ENCODE peak calls at places on chromosome 17, in five cellular contexts. One of them, this sample, is unnamed.

GRCh38 chr17:74213897-74214386 is 571 bp downstream of the TTYH2 start:
- DNase-seq in ovary: peak
- DNase-seq in heart right ventricle: peak
- DNase-seq in HFF-Myc: no peak
- DNase-seq in CD4-positive, CD25-positive, alpha-beta regulatory T cell: no peak
- DNase-seq in this sample: no peak

GRCh38 chr17:45976755-45977505 is 22.1 kb upstream of the STH start:
- DNase-seq in ovary: no peak
- DNase-seq in heart right ventricle: no peak
- DNase-seq in HFF-Myc: no peak
- DNase-seq in CD4-positive, CD25-positive, alpha-beta regulatory T cell: no peak
- DNase-seq in this sample: no peak

GRCh38 chr17:82384730-82385429 is 13.3 kb downstream of the UTS2R start:
- DNase-seq in HFF-Myc: no peak
- DNase-seq in heart right ventricle: peak
- DNase-seq in CD4-positive, CD25-positive, alpha-beta regulatory T cell: no peak
- DNase-seq in ovary: no peak
- DNase-seq in this sample: no peak

GRCh38 chr17:3893003-3893719 is at the start of gene CAMKK1:
- DNase-seq in heart right ventricle: peak
- DNase-seq in CD4-positive, CD25-positive, alpha-beta regulatory T cell: peak
- DNase-seq in ovary: peak
- DNase-seq in HFF-Myc: no peak
- DNase-seq in this sample: no peak

GRCh38 chr17:76383645-76384221 is 676 bp upstream of the SPHK1 start:
- DNase-seq in ovary: peak
- DNase-seq in HFF-Myc: no peak
- DNase-seq in CD4-positive, CD25-positive, alpha-beta regulatory T cell: peak
- DNase-seq in heart right ventricle: peak
- DNase-seq in this sample: no peak

GRCh38 chr17:37361543-37361942 is 14.2 kb upstream of the C17orf78 start:
- DNase-seq in HFF-Myc: no peak
- DNase-seq in ovary: no peak
- DNase-seq in heart right ventricle: no peak
- DNase-seq in CD4-positive, CD25-positive, alpha-beta regulatory T cell: no peak
- DNase-seq in this sample: no peak

GRCh38 chr17:70208080-70208794 is 38.9 kb downstream of the KCNJ2 start:
- DNase-seq in HFF-Myc: no peak
- DNase-seq in heart right ventricle: no peak
- DNase-seq in ovary: no peak
- DNase-seq in CD4-positive, CD25-positive, alpha-beta regulatory T cell: no peak
- DNase-seq in this sample: no peak

GRCh38 chr17:59244081-59244480 is 23.8 kb downstream of the GDPD1 start:
- DNase-seq in heart right ventricle: no peak
- DNase-seq in HFF-Myc: no peak
- DNase-seq in CD4-positive, CD25-positive, alpha-beta regulatory T cell: no peak
- DNase-seq in ovary: no peak
- DNase-seq in this sample: no peak

GRCh38 chr17:21029032-21029431 is 13.8 kb downstream of the USP22 start:
- DNase-seq in HFF-Myc: no peak
- DNase-seq in heart right ventricle: no peak
- DNase-seq in CD4-positive, CD25-positive, alpha-beta regulatory T cell: no peak
- DNase-seq in ovary: no peak
- DNase-seq in this sample: peak

GRCh38 chr17:66255112-66255511 is 25.9 kb upstream of the APOH start:
- DNase-seq in ovary: no peak
- DNase-seq in heart right ventricle: no peak
- DNase-seq in CD4-positive, CD25-positive, alpha-beta regulatory T cell: peak
- DNase-seq in HFF-Myc: no peak
- DNase-seq in this sample: peak

GRCh38 chr17:70168979-70169706 is at the start of gene KCNJ2:
- DNase-seq in ovary: peak
- DNase-seq in HFF-Myc: no peak
- DNase-seq in CD4-positive, CD25-positive, alpha-beta regulatory T cell: no peak
- DNase-seq in heart right ventricle: peak
- DNase-seq in this sample: no peak

GRCh38 chr17:81200695-81201580 is 21.8 kb downstream of the CEP131 start:
- DNase-seq in CD4-positive, CD25-positive, alpha-beta regulatory T cell: no peak
- DNase-seq in HFF-Myc: peak
- DNase-seq in heart right ventricle: no peak
- DNase-seq in ovary: no peak
- DNase-seq in this sample: peak

GRCh38 chr17:17813725-17814095 is 23.1 kb downstream of the SREBF1 start:
- DNase-seq in CD4-positive, CD25-positive, alpha-beta regulatory T cell: no peak
- DNase-seq in HFF-Myc: no peak
- DNase-seq in ovary: no peak
- DNase-seq in heart right ventricle: no peak
- DNase-seq in this sample: no peak
- H3K4me3 ChIP-seq in CD4-positive, CD25-positive, alpha-beta regulatory T cell: no peak
- H3K4me3 ChIP-seq in HFF-Myc: no peak
- H3K4me3 ChIP-seq in ovary: no peak
- H3K4me3 ChIP-seq in heart right ventricle: no peak
- H3K4me3 ChIP-seq in this sample: no peak

GRCh38 chr17:50505731-50506130 is 2.5 kb upstream of the MYCBPAP start:
- DNase-seq in heart right ventricle: no peak
- DNase-seq in CD4-positive, CD25-positive, alpha-beta regulatory T cell: no peak
- DNase-seq in HFF-Myc: no peak
- DNase-seq in ovary: no peak
- DNase-seq in this sample: no peak

GRCh38 chr17:50511058-50511457 is 2.8 kb downstream of the MYCBPAP start:
- DNase-seq in HFF-Myc: no peak
- DNase-seq in ovary: no peak
- DNase-seq in CD4-positive, CD25-positive, alpha-beta regulatory T cell: peak
- DNase-seq in heart right ventricle: no peak
- DNase-seq in this sample: no peak

GRCh38 chr17:50508573-50509460 is 578 bp downstream of the MYCBPAP start:
- DNase-seq in HFF-Myc: no peak
- DNase-seq in CD4-positive, CD25-positive, alpha-beta regulatory T cell: no peak
- DNase-seq in ovary: no peak
- DNase-seq in heart right ventricle: no peak
- DNase-seq in this sample: no peak

GRCh38 chr17:50506298-50506697 is 1.9 kb upstream of the MYCBPAP start:
- DNase-seq in HFF-Myc: no peak
- DNase-seq in CD4-positive, CD25-positive, alpha-beta regulatory T cell: no peak
- DNase-seq in ovary: no peak
- DNase-seq in heart right ventricle: no peak
- DNase-seq in this sample: no peak

GRCh38 chr17:50507871-50508572 is at the start of gene MYCBPAP:
- DNase-seq in ovary: peak
- DNase-seq in heart right ventricle: peak
- DNase-seq in CD4-positive, CD25-positive, alpha-beta regulatory T cell: peak
- DNase-seq in HFF-Myc: no peak
- DNase-seq in this sample: no peak
- H3K4me3 ChIP-seq in ovary: peak
- H3K4me3 ChIP-seq in heart right ventricle: peak
- H3K4me3 ChIP-seq in CD4-positive, CD25-positive, alpha-beta regulatory T cell: peak
- H3K4me3 ChIP-seq in HFF-Myc: peak
- H3K4me3 ChIP-seq in this sample: peak

GRCh38 chr17:63675607-63676539 is 24.1 kb downstream of the LIMD2 start:
- DNase-seq in heart right ventricle: peak
- DNase-seq in CD4-positive, CD25-positive, alpha-beta regulatory T cell: no peak
- DNase-seq in ovary: peak
- DNase-seq in HFF-Myc: peak
- DNase-seq in this sample: peak
- H3K4me3 ChIP-seq in heart right ventricle: peak
- H3K4me3 ChIP-seq in CD4-positive, CD25-positive, alpha-beta regulatory T cell: no peak
- H3K4me3 ChIP-seq in ovary: peak
- H3K4me3 ChIP-seq in HFF-Myc: no peak
- H3K4me3 ChIP-seq in this sample: no peak

GRCh38 chr17:31568140-31568938 is 176.9 kb downstream of the RAB11FIP4 start:
- DNase-seq in CD4-positive, CD25-positive, alpha-beta regulatory T cell: no peak
- DNase-seq in HFF-Myc: no peak
- DNase-seq in heart right ventricle: no peak
- DNase-seq in ovary: no peak
- DNase-seq in this sample: no peak
- H3K4me3 ChIP-seq in CD4-positive, CD25-positive, alpha-beta regulatory T cell: no peak
- H3K4me3 ChIP-seq in HFF-Myc: no peak
- H3K4me3 ChIP-seq in heart right ventricle: no peak
- H3K4me3 ChIP-seq in ovary: no peak
- H3K4me3 ChIP-seq in this sample: no peak

DNA sequence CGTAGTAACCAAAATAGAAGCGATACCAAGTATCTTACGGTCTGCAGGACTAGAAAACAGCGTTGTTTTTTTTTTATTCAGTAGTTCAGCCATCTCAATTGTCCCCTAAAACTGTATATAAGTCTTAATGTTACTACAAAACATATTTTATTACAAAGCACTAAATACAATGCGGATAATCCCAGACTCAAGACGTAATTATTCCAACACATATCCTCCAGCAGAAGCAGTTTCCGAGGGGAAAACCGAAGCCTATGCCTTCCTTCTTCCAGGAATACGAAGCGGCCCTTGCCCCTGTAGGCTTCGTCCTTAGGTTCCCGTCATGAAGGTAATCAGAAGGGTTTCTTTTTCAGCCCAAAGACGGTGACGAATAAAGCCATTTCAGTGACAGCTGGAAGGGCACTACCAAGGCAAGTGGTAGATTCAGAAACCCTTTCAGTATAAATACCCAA is 2.3 kb downstream of the TMEM107 start:
- DNase-seq in heart right ventricle: no peak
- DNase-seq in ovary: no peak
- DNase-seq in CD4-positive, CD25-positive, alpha-beta regulatory T cell: no peak
- DNase-seq in HFF-Myc: no peak
- DNase-seq in this sample: no peak
- H3K4me3 ChIP-seq in heart right ventricle: peak
- H3K4me3 ChIP-seq in ovary: peak
- H3K4me3 ChIP-seq in CD4-positive, CD25-positive, alpha-beta regulatory T cell: peak
- H3K4me3 ChIP-seq in HFF-Myc: peak
- H3K4me3 ChIP-seq in this sample: peak

DNA sequence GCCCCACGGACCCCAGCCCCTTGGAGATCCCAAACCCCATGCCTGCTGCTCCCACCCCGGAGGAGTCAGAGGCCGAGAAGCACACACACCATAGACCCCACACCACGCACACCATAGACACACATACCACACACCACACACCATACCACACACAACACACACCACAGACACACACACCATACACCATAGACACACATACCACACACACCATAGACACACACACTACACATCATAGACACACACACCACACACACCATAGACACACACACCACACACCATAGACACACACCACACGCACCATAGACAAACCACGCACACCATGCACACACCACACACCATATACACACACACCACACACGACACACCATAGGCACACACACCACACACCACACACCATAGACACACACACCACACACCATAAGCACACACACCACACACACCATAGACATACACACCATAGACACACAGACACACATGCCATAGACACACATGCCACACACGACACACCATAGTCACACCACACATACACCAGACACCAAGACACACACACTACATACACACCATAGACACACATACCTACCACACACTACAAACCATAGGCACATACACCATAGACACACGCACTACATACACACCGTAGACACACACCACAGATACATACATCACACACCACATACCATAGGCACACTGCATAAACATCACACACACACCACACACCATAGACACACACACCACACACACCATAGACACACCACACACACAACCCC is 11.3 kb downstream of the TBC1D16 start:
- DNase-seq in HFF-Myc: no peak
- DNase-seq in CD4-positive, CD25-positive, alpha-beta regulatory T cell: no peak
- DNase-seq in heart right ventricle: no peak
- DNase-seq in ovary: no peak
- DNase-seq in this sample: no peak
- H3K4me3 ChIP-seq in HFF-Myc: no peak
- H3K4me3 ChIP-seq in CD4-positive, CD25-positive, alpha-beta regulatory T cell: no peak
- H3K4me3 ChIP-seq in heart right ventricle: peak
- H3K4me3 ChIP-seq in ovary: no peak
- H3K4me3 ChIP-seq in this sample: no peak

GRCh38 chr17:6927290-6927844 is 68.5 kb upstream of the ALOX12 start:
- DNase-seq in ovary: no peak
- DNase-seq in HFF-Myc: no peak
- DNase-seq in CD4-positive, CD25-positive, alpha-beta regulatory T cell: no peak
- DNase-seq in heart right ventricle: no peak
- DNase-seq in this sample: peak
- H3K4me3 ChIP-seq in ovary: no peak
- H3K4me3 ChIP-seq in HFF-Myc: no peak
- H3K4me3 ChIP-seq in CD4-positive, CD25-positive, alpha-beta regulatory T cell: no peak
- H3K4me3 ChIP-seq in heart right ventricle: no peak
- H3K4me3 ChIP-seq in this sample: no peak

GRCh38 chr17:1160591-1161041 is 19.2 kb downstream of the ABR start:
- DNase-seq in CD4-positive, CD25-positive, alpha-beta regulatory T cell: no peak
- DNase-seq in ovary: no peak
- DNase-seq in HFF-Myc: no peak
- DNase-seq in heart right ventricle: no peak
- DNase-seq in this sample: no peak
- H3K4me3 ChIP-seq in CD4-positive, CD25-positive, alpha-beta regulatory T cell: no peak
- H3K4me3 ChIP-seq in ovary: no peak
- H3K4me3 ChIP-seq in HFF-Myc: no peak
- H3K4me3 ChIP-seq in heart right ventricle: no peak
- H3K4me3 ChIP-seq in this sample: no peak

GRCh38 chr17:44758414-44759095 is at the start of gene ADAM11:
- DNase-seq in ovary: no peak
- DNase-seq in heart right ventricle: no peak
- DNase-seq in CD4-positive, CD25-positive, alpha-beta regulatory T cell: no peak
- DNase-seq in HFF-Myc: no peak
- DNase-seq in this sample: no peak

GRCh38 chr17:44759916-44760243 is 1.1 kb downstream of the ADAM11 start:
- DNase-seq in CD4-positive, CD25-positive, alpha-beta regulatory T cell: no peak
- DNase-seq in heart right ventricle: no peak
- DNase-seq in ovary: no peak
- DNase-seq in HFF-Myc: no peak
- DNase-seq in this sample: no peak

GRCh38 chr17:44757918-44758413 is 822 bp upstream of the ADAM11 start:
- DNase-seq in CD4-positive, CD25-positive, alpha-beta regulatory T cell: no peak
- DNase-seq in HFF-Myc: no peak
- DNase-seq in heart right ventricle: no peak
- DNase-seq in ovary: no peak
- DNase-seq in this sample: no peak

GRCh38 chr17:44760474-44761308 is 1.9 kb downstream of the ADAM11 start:
- DNase-seq in ovary: no peak
- DNase-seq in HFF-Myc: no peak
- DNase-seq in CD4-positive, CD25-positive, alpha-beta regulatory T cell: no peak
- DNase-seq in heart right ventricle: no peak
- DNase-seq in this sample: no peak

DNA sequence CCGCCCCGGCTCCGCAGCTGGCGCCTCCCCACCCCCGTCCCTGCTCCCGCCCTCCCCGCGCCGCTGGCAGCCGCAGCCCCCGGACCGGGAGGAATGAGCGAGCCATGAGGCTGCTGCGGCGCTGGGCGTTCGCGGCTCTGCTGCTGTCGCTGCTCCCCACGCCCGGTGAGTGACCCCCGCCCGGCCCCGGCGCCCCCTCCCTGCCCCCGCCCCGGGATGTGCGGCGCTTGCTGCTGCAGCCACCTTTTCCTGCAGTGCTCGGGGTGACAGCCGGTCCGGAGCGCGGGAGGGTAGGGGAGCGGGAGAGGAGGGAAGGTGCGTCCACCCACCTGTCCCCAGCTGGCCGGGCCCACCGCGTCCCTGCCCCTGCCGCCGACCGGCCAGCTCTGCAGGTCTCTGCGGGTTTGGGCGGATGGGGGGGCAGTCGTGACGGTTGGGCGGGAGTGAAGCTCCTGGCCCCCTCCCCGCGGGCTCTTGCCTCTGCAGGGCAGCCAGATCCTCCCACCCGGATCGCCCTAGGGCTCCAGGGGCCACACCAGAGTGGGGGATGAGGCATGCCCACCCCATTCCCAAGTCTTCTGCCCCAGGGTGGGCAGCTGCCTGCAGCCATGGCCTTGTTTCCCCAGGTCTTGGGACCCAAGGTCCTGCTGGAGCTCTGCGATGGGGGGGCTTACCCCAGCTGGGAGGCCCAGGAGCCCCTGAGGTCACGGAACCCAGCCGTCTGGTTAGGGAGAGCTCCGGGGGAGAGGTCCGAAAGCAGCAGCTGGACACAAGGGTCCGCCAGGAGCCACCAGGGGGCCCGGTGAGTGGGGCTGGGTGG is 518 bp downstream of the ADAM11 start:
- DNase-seq in heart right ventricle: no peak
- DNase-seq in ovary: no peak
- DNase-seq in CD4-positive, CD25-positive, alpha-beta regulatory T cell: no peak
- DNase-seq in HFF-Myc: no peak
- DNase-seq in this sample: no peak
- H3K4me3 ChIP-seq in heart right ventricle: peak
- H3K4me3 ChIP-seq in ovary: peak
- H3K4me3 ChIP-seq in CD4-positive, CD25-positive, alpha-beta regulatory T cell: no peak
- H3K4me3 ChIP-seq in HFF-Myc: peak
- H3K4me3 ChIP-seq in this sample: peak

This sample was measured in skeletal muscle cell.